ENCODE peak calls at places on chromosomes 13 and 19, in four cellular contexts. One of them, this sample, is unnamed.

GRCh38 chr13:36887758-36888521 is 32.1 kb downstream of the SMAD9 start:
- DNase-seq in GM12878: peak
- DNase-seq in GM12891: no peak
- DNase-seq in K562: no peak
- DNase-seq in this sample: peak

GRCh38 chr19:4889034-4889825 is 13.5 kb downstream of the ARRDC5 start:
- DNase-seq in GM12878: no peak
- DNase-seq in K562: peak
- DNase-seq in GM12891: no peak
- DNase-seq in this sample: no peak

GRCh38 chr19:40567750-40568494 is 8.8 kb upstream of the SHKBP1 start:
- DNase-seq in K562: no peak
- DNase-seq in GM12878: no peak
- DNase-seq in GM12891: no peak
- DNase-seq in this sample: no peak

GRCh38 chr19:16226184-16226591 is 28.5 kb downstream of the AP1M1 start:
- DNase-seq in GM12878: no peak
- DNase-seq in GM12891: no peak
- DNase-seq in K562: no peak
- DNase-seq in this sample: no peak

GRCh38 chr13:110850840-110851239 is 64.0 kb downstream of the ANKRD10 start:
- DNase-seq in K562: no peak
- DNase-seq in GM12891: no peak
- DNase-seq in GM12878: no peak
- DNase-seq in this sample: no peak

GRCh38 chr13:24670927-24671326 is 9.3 kb upstream of the ATP12A start:
- DNase-seq in K562: peak
- DNase-seq in GM12891: no peak
- DNase-seq in GM12878: no peak
- DNase-seq in this sample: peak

GRCh38 chr13:34941835-34942731 is at the start of gene NBEA:
- DNase-seq in K562: peak
- DNase-seq in GM12891: peak
- DNase-seq in GM12878: peak
- DNase-seq in this sample: peak

GRCh38 chr19:13882841-13883240 is 5.9 kb downstream of the NANOS3 start:
- DNase-seq in K562: no peak
- DNase-seq in GM12878: no peak
- DNase-seq in GM12891: no peak
- DNase-seq in this sample: no peak

GRCh38 chr19:13838943-13839192 is 38.1 kb upstream of the NANOS3 start:
- DNase-seq in GM12891: no peak
- DNase-seq in K562: peak
- DNase-seq in GM12878: no peak
- DNase-seq in this sample: no peak

GRCh38 chr13:111292710-111293485 is 27.5 kb upstream of the TEX29 start:
- DNase-seq in GM12878: no peak
- DNase-seq in GM12891: no peak
- DNase-seq in K562: no peak
- DNase-seq in this sample: no peak

GRCh38 chr13:80469105-80469840 is 128.3 kb upstream of the SPRY2 start:
- DNase-seq in K562: no peak
- DNase-seq in GM12891: no peak
- DNase-seq in GM12878: no peak
- DNase-seq in this sample: peak

GRCh38 chr19:44455100-44455499 is 6.8 kb upstream of the ZNF229 start:
- DNase-seq in GM12878: no peak
- DNase-seq in GM12891: no peak
- DNase-seq in K562: peak
- DNase-seq in this sample: no peak

GRCh38 chr13:34748561-34748960 is 193.5 kb upstream of the NBEA start:
- DNase-seq in K562: no peak
- DNase-seq in GM12891: no peak
- DNase-seq in GM12878: no peak
- DNase-seq in this sample: no peak

GRCh38 chr13:94825507-94825906 is 113.2 kb upstream of the SOX21 start:
- DNase-seq in GM12878: no peak
- DNase-seq in K562: no peak
- DNase-seq in GM12891: no peak
- DNase-seq in this sample: no peak

GRCh38 chr19:5166262-5166661 is 174.3 kb downstream of the PTPRS start:
- DNase-seq in K562: no peak
- DNase-seq in GM12878: no peak
- DNase-seq in GM12891: no peak
- DNase-seq in this sample: no peak

GRCh38 chr19:46378268-46378667 is 31.4 kb downstream of the PPP5C start:
- DNase-seq in GM12891: no peak
- DNase-seq in K562: no peak
- DNase-seq in GM12878: no peak
- DNase-seq in this sample: no peak

DNA sequence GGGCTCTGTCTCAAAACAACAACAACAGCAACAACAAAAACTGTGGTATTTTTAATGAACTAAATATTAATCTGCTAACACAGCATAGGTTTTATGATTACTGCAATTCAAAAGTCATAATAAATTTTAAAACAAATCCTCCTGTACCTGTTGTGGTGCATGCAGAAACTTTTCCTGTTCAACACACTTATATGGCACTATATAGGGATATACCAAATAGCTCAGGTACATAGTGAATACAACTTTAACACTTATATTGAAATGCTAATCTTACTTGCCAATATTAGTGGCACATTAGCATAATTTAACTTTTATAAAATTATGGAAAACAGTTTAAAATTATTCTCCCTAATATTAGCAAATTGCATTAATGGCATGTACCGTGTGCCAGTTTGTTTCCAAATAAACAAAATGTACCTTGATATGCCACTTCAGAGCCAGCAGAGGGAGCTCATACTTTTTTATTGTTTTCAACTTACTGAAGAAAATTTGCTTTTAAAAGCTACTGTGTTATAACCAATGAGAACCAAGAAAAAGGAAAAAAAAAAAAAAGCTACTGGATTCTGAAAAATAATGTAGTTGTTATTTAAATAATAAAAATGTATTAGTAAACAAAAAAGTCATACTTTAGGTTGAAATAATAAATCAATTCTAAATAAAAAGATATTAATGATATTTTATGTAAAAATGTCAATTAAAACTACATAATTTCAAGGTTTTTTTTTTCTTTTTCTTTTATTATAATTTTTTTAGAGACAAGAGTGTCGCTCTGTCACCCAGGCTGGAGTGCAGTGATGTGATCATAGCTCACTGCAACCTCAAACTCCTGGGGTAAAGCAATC is 18.0 kb upstream of the RBM26 start:
- DNase-seq in GM12891: no peak
- DNase-seq in K562: peak
- DNase-seq in GM12878: no peak
- DNase-seq in this sample: peak
- TF ChIP-seq SPI1 in GM12891: no peak
- TF ChIP-seq SPI1 in K562: no peak
- TF ChIP-seq SPI1 in GM12878: no peak
- TF ChIP-seq SPI1 in this sample: no peak

DNA sequence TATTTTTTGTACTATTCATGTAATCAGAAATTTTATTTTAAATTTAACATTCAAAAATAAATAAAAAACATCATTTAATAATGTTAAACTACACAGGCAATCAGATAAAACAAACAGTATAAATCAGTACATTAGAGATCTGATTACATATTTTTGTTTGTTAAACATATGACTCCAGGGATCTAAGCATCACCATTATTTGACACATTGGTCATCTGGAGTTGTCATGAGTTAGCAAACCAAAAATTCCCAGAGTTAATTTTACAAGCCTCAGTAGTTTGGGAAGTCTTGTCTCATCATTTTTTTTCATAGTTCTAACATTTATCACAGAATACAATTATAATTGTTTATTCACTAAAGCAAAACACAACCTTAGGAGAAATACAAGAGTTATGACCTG is 770.8 kb upstream of the SLITRK6 start:
- DNase-seq in GM12891: no peak
- DNase-seq in GM12878: no peak
- DNase-seq in K562: no peak
- DNase-seq in this sample: no peak
- TF ChIP-seq SPI1 in GM12891: no peak
- TF ChIP-seq SPI1 in GM12878: no peak
- TF ChIP-seq SPI1 in K562: no peak
- TF ChIP-seq SPI1 in this sample: no peak

DNA sequence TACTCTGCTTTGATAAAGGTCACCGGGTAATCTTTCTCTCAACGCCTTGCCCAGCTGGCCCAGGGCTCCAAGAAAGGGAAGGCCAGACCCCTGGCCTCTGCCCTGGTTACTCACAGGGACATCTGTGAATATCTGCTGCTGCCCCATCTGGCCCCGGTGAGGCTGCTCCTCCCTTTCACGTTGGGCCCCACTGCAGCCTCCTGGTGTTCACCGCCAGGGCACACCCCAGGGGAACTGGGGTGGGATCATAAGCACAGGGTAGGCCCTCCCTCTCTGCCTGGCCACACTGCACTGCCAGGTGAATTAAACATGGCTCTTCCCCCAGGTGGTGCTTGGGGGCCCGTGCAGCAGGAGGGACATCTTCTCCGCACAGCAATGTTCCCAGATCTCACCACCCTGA is 12.7 kb downstream of the LAIR1 start:
- DNase-seq in GM12878: no peak
- DNase-seq in K562: no peak
- DNase-seq in GM12891: no peak
- DNase-seq in this sample: no peak
- TF ChIP-seq SPI1 in GM12878: no peak
- TF ChIP-seq SPI1 in K562: no peak
- TF ChIP-seq SPI1 in GM12891: no peak
- TF ChIP-seq SPI1 in this sample: no peak

DNA sequence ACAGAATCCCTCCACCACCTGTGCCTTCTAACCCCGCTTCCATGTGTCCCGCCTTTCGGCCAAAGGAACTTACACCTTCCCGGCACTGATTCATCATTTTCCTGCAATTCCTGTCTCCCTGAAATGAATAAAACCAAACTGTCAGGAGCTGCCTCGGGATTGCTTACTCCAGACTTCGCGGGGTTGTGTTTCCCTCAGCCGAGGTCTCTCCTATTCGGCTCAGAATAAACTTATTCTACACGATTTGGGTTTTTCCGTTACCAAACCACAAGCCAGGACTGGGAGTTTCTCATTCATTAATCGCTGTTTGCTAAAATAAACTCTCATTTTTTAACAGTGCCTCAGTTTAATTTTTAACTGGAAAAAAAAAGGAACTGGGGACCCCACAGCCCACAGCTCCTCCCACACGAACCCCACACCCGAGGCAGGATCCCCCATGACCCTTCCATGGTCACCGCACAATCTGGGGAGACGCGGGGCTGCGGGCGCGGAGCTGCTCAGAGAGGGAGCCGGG is 647 bp downstream of the ZNF878 start:
- DNase-seq in GM12891: no peak
- DNase-seq in GM12878: no peak
- DNase-seq in K562: no peak
- DNase-seq in this sample: no peak
- TF ChIP-seq SPI1 in GM12891: peak
- TF ChIP-seq SPI1 in GM12878: peak
- TF ChIP-seq SPI1 in K562: peak
- TF ChIP-seq SPI1 in this sample: no peak

GRCh38 chr13:45206340-45206739 is 5.5 kb upstream of the KCTD4 start:
- DNase-seq in GM12878: peak
- DNase-seq in GM12891: no peak
- DNase-seq in K562: no peak
- DNase-seq in this sample: no peak

GRCh38 chr13:45209229-45209628 is 8.4 kb upstream of the KCTD4 start:
- DNase-seq in GM12878: no peak
- DNase-seq in GM12891: no peak
- DNase-seq in K562: no peak
- DNase-seq in this sample: peak

GRCh38 chr13:45207319-45207718 is 6.5 kb upstream of the KCTD4 start:
- DNase-seq in K562: no peak
- DNase-seq in GM12891: no peak
- DNase-seq in GM12878: no peak
- DNase-seq in this sample: no peak

GRCh38 chr13:45205124-45205523 is 4.3 kb upstream of the KCTD4 start:
- DNase-seq in K562: no peak
- DNase-seq in GM12891: no peak
- DNase-seq in GM12878: no peak
- DNase-seq in this sample: peak

DNA sequence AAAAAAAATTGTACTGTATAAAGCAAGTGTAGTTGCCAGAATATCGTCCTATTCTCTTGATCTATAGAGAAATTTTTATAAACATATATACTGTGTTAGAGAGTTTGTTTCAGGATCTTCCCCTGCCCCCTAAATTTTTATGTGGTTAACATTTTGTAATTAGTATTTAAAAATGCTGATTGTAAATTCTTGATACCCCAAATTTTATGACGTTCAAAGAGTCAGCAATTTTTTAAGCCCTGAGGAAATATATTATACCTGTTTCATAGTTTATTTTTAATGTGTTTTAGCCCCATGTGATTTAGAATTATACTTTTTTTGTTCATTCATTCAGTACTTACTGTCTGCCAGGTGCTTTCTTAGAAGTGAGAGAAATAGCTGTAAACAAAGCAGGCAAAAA is 7.3 kb upstream of the KCTD4 start:
- DNase-seq in K562: no peak
- DNase-seq in GM12878: no peak
- DNase-seq in GM12891: no peak
- DNase-seq in this sample: no peak
- TF ChIP-seq SPI1 in K562: no peak
- TF ChIP-seq SPI1 in GM12878: no peak
- TF ChIP-seq SPI1 in GM12891: no peak
- TF ChIP-seq SPI1 in this sample: no peak

GRCh38 chr13:51825165-51825592 is 19.8 kb downstream of the TMEM272 start:
- DNase-seq in GM12878: no peak
- DNase-seq in GM12891: no peak
- DNase-seq in K562: no peak
- DNase-seq in this sample: peak

GRCh38 chr13:51825681-51826254 is 19.2 kb downstream of the TMEM272 start:
- DNase-seq in GM12891: no peak
- DNase-seq in K562: no peak
- DNase-seq in GM12878: no peak
- DNase-seq in this sample: no peak

GRCh38 chr13:51823861-51824260 is 19.9 kb upstream of the DHRS12 start:
- DNase-seq in GM12891: no peak
- DNase-seq in GM12878: no peak
- DNase-seq in K562: no peak
- DNase-seq in this sample: no peak

GRCh38 chr13:51827254-51827653 is 17.7 kb downstream of the TMEM272 start:
- DNase-seq in GM12891: no peak
- DNase-seq in GM12878: no peak
- DNase-seq in K562: no peak
- DNase-seq in this sample: peak

GRCh38 chr13:51826606-51827005 is 18.4 kb downstream of the TMEM272 start:
- DNase-seq in GM12878: no peak
- DNase-seq in K562: no peak
- DNase-seq in GM12891: no peak
- DNase-seq in this sample: no peak
- TF ChIP-seq SPI1 in GM12878: no peak
- TF ChIP-seq SPI1 in K562: no peak
- TF ChIP-seq SPI1 in GM12891: no peak
- TF ChIP-seq SPI1 in this sample: no peak

This sample was measured in HL-60.